ENCODE peak calls at places on chromosomes 16 and 17, in four cellular contexts. I is gastrocnemius medialis, O is body of pancreas, W is thyroid gland. H is an unnamed sample.

GRCh38 chr17:4267402-4267801 is 3.6 kb upstream of the ANKFY1 start:
- DNase-seq in I (no peak), W (no peak), O (no peak), H (no peak)

GRCh38 chr17:74521701-74522201 is 9.5 kb downstream of the CD300LB start:
- DNase-seq in W (no peak), I (no peak), O (no peak), H (no peak)

GRCh38 chr17:76384987-76385891 is 830 bp downstream of the SPHK1 start:
- DNase-seq in O (no peak), W (peak; percentile 49), I (no peak), H (peak; percentile 90)

GRCh38 chr17:57108656-57109392 is 23.8 kb downstream of the AKAP1 start:
- DNase-seq in O (no peak), I (peak; percentile 50), W (no peak), H (no peak)

GRCh38 chr16:17379121-17379571 is 91.6 kb downstream of the XYLT1 start:
- DNase-seq in O (no peak), I (no peak), W (no peak), H (no peak)

GRCh38 chr17:14755002-14755401 is 454.1 kb downstream of the HS3ST3B1 start:
- DNase-seq in W (no peak), O (no peak), I (no peak), H (no peak)

GRCh38 chr17:50465171-50465570 is 3.5 kb downstream of the CHAD start:
- DNase-seq in W (peak; percentile 43), I (no peak), O (no peak), H (no peak)

GRCh38 chr16:68379472-68380347 is 68.6 kb downstream of the SMPD3 start:
- DNase-seq in W (peak; percentile 91), I (no peak), O (no peak), H (no peak)

GRCh38 chr16:63527404-63527803 is 1491.2 kb upstream of the CDH8 start:
- DNase-seq in I (no peak), W (no peak), O (no peak), H (no peak)

GRCh38 chr17:58153046-58153445 is 4.9 kb downstream of the OR4D1 start:
- DNase-seq in I (no peak), W (no peak), O (no peak), H (no peak)

GRCh38 chr16:74720579-74720978 is 19.9 kb upstream of the MLKL start:
- DNase-seq in O (no peak), I (no peak), W (no peak), H (no peak)

GRCh38 chr17:65931246-65932149 is 260.4 kb downstream of the CEP112 start:
- DNase-seq in O (no peak), W (peak; percentile 49), I (no peak), H (no peak)

GRCh38 chr17:17603895-17604225 is 12.4 kb upstream of the PEMT start:
- DNase-seq in W (no peak), I (no peak), O (no peak), H (no peak)

GRCh38 chr17:76726231-76726765 is at the start of gene JMJD6:
- DNase-seq in I (peak; percentile 98), W (peak; percentile 98), O (peak; percentile 96), H (peak; percentile 96)

GRCh38 chr16:79508294-79508693 is 92.2 kb downstream of the MAF start:
- DNase-seq in O (no peak), W (no peak), I (no peak), H (no peak)

GRCh38 chr17:81911969-81912368 is 770 bp upstream of the PCYT2 start:
- DNase-seq in O (no peak), I (no peak), W (no peak), H (no peak)

GRCh38 chr16:61083711-61084110 is 952.5 kb downstream of the CDH8 start:
- DNase-seq in W (no peak), I (no peak), O (no peak), H (no peak)

GRCh38 chr16:77679901-77680300 is 42.4 kb upstream of the NUDT7 start:
- DNase-seq in I (no peak), W (no peak), O (no peak), H (peak; percentile 19)

GRCh38 chr16:51524555-51525373 is 373.7 kb upstream of the SALL1 start:
- DNase-seq in I (no peak), W (peak; percentile 69), O (peak; percentile 36), H (no peak)

GRCh38 chr16:57626420-57627170 is 1.8 kb upstream of the ADGRG1 start:
- DNase-seq in I (no peak), O (no peak), W (no peak), H (no peak)

GRCh38 chr17:81403671-81404534 is 8.6 kb downstream of the BAHCC1 start:
- DNase-seq in W (no peak), O (no peak), I (no peak), H (no peak)

GRCh38 chr16:66618588-66618987 is 14.1 kb downstream of the CMTM3 start:
- DNase-seq in I (peak; percentile 68), W (no peak), O (no peak), H (no peak)

GRCh38 chr17:20267459-20267842 is 199.9 kb downstream of the LGALS9B start:
- DNase-seq in I (no peak), W (no peak), O (no peak), H (no peak)

GRCh38 chr17:50035930-50036329 is 20.0 kb upstream of the ITGA3 start:
- DNase-seq in W (no peak), O (no peak), I (no peak), H (no peak)

GRCh38 chr16:52680993-52681392 is 134.1 kb upstream of the TOX3 start:
- DNase-seq in I (no peak), W (peak; percentile 27), O (no peak), H (no peak)

GRCh38 chr16:85612191-85612800 is 826 bp upstream of the GSE1 start:
- DNase-seq in W (peak; percentile 95), O (peak; percentile 90), I (peak; percentile 90), H (peak; percentile 75)

GRCh38 chr17:37219876-37220608 is 155.7 kb upstream of the C17orf78 start:
- DNase-seq in W (no peak), I (no peak), O (no peak), H (no peak)

GRCh38 chr17:81294512-81295030 is 536 bp downstream of the SLC38A10 start:
- DNase-seq in W (peak; percentile 55), I (no peak), O (peak; percentile 51), H (peak; percentile 60)

GRCh38 chr16:20042848-20043247 is 30.8 kb downstream of the GPR139 start:
- DNase-seq in W (no peak), I (no peak), O (no peak), H (peak; percentile 10)

GRCh38 chr17:40827746-40828453 is 5.5 kb upstream of the KRT10 start:
- DNase-seq in I (no peak), O (no peak), W (no peak), H (peak; percentile 63)

GRCh38 chr17:83192161-83192788 is 112.9 kb downstream of the METRNL start:
- DNase-seq in W (no peak), I (peak; percentile 36), O (peak; percentile 9), H (no peak)

GRCh38 chr17:41520821-41521521 is 2.3 kb upstream of the KRT15 start:
- DNase-seq in O (no peak), W (no peak), I (no peak), H (peak; percentile 62)

GRCh38 chr16:11126389-11127072 is 129.5 kb downstream of the SOCS1 start:
- DNase-seq in W (no peak), O (no peak), I (no peak), H (no peak)

GRCh38 chr17:72119963-72120877 is 600 bp upstream of the SOX9 start:
- DNase-seq in O (peak; percentile 61), I (peak; percentile 5), W (peak; percentile 59), H (no peak)

GRCh38 chr16:31187808-31188189 is 7.9 kb downstream of the FUS start:
- DNase-seq in W (no peak), I (no peak), O (no peak), H (no peak)

GRCh38 chr16:31189412-31189778 is 9.5 kb downstream of the FUS start:
- DNase-seq in O (no peak), I (no peak), W (no peak), H (no peak)

GRCh38 chr16:31190061-31190460 is 10.1 kb downstream of the FUS start:
- DNase-seq in W (no peak), I (no peak), O (no peak), H (no peak)

GRCh38 chr16:31186930-31187807 is 7.2 kb downstream of the FUS start:
- DNase-seq in O (no peak), W (no peak), I (no peak), H (no peak)

GRCh38 chr16:31188450-31189411 is 8.8 kb downstream of the FUS start:
- DNase-seq in O (no peak), W (no peak), I (no peak), H (no peak)
- TF ChIP-seq POLR2A in O (no peak), W (no peak), I (no peak), H (no peak)

GRCh38 chr16:81901483-81901882 is 109.8 kb downstream of the SDR42E1 start:
- DNase-seq in I (no peak), O (no peak), W (peak; percentile 28), H (no peak)
- TF ChIP-seq POLR2A in I (no peak), O (no peak), W (no peak), H (no peak)

GRCh38 chr17:7573324-7574080 is 5.9 kb upstream of the CD68 start:
- DNase-seq in O (peak; percentile 85), W (peak; percentile 92), I (peak; percentile 89), H (peak; percentile 93)

GRCh38 chr17:7576432-7576937 is 3.0 kb upstream of the CD68 start:
- DNase-seq in O (no peak), I (no peak), W (no peak), H (no peak)

GRCh38 chr17:7575959-7576358 is 3.5 kb upstream of the CD68 start:
- DNase-seq in O (no peak), W (no peak), I (no peak), H (no peak)

GRCh38 chr17:7574176-7574953 is 5.1 kb upstream of the CD68 start:
- DNase-seq in O (no peak), I (no peak), W (no peak), H (no peak)

DNA sequence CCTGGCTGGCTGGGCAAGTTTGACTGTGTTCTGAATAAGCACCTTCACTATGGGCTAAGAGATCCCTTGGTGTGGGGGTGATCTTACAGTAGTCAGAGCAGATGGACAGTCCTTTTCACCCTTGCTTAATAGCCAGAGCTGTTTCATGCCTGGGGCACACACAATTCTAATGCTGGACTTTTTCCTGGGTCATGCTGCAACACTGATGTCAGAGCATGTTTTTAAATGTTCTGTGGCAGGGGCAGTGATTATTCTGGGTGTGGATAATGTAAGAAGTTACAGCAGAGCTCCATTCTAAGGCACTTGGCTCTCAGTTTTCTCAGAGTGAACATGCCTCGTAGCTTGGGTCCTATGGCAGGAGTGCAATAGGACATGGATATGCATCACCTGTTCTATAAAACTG is 4.0 kb upstream of the CD68 start:
- DNase-seq in O (no peak), W (no peak), I (no peak), H (no peak)
- TF ChIP-seq POLR2A in O (no peak), W (no peak), I (no peak), H (no peak)

DNA sequence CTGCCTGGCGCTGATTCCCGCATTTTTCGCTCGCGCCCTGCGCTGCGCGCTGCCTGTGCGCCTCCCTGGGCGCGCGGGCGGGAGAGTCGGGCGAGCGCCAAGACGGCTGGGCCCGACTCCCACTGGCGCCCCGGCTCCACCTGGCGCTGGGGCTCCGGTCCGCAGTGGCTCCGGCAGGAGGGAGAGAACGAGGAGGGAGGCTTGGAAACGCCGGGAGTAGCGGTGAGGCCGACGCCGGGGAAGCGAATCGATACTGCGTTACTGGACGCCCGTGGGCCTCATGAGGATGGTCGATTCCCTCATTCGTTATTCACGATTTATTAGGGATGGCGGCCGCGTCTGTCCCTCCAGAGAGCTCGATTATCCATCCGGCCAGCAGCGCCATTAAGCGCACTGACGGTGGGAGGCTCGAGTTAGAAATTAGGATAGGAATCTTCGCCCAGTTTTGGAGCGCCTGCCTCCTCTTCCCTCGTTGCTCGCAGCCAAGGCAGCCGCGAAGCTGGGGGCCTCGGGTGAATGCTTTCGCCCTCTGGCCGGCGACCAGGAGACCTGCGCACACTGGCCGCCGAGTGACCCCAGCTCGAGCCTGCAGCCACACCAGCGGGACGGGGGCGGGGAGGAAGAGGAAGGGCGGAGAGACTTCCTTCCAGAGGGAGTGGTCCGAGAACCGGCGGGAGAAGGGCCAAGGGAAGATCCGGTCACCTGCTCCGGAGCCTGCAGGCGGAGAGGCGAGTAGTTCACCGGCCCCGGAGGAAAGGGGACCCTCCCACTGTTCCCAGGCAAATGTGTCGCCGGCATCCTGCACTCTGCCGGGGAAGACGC is 1.3 kb upstream of the PCGF2 start:
- DNase-seq in W (peak; percentile 96), O (peak; percentile 64), I (peak; percentile 74), H (peak; percentile 41)
- TF ChIP-seq POLR2A in W (peak; percentile 84), O (peak; percentile 67), I (peak; percentile 62), H (no peak)